ENCODE peak calls at places on chromosomes 3 and 15, in four cellular contexts. One of them, this sample, is unnamed. For H3K36me3, the result is how much of the 10 kb centered on the place peaks cover.

GRCh38 chr3:127820871-127821853 is 1.2 kb downstream of the MGLL start:
- DNase-seq in PC-3: peak
- DNase-seq in psoas muscle: peak
- DNase-seq in IMR-90: peak
- DNase-seq in this sample: no peak

GRCh38 chr15:95929232-95929846 is 401.2 kb upstream of the NR2F2 start:
- DNase-seq in IMR-90: peak
- DNase-seq in PC-3: no peak
- DNase-seq in psoas muscle: no peak
- DNase-seq in this sample: no peak

GRCh38 chr3:11514191-11514770 is 129.4 kb downstream of the VGLL4 start:
- DNase-seq in IMR-90: peak
- DNase-seq in psoas muscle: peak
- DNase-seq in PC-3: peak
- DNase-seq in this sample: no peak

GRCh38 chr15:47870956-47871625 is 153.8 kb downstream of the SEMA6D start:
- DNase-seq in IMR-90: peak
- DNase-seq in PC-3: peak
- DNase-seq in psoas muscle: no peak
- DNase-seq in this sample: no peak

GRCh38 chr3:190306513-190307163 is 15.6 kb downstream of the CLDN1 start:
- DNase-seq in PC-3: peak
- DNase-seq in psoas muscle: peak
- DNase-seq in IMR-90: peak
- DNase-seq in this sample: no peak

GRCh38 chr3:149388714-149389417 is 11.4 kb upstream of the TM4SF1 start:
- DNase-seq in PC-3: peak
- DNase-seq in IMR-90: no peak
- DNase-seq in psoas muscle: no peak
- DNase-seq in this sample: no peak

GRCh38 chr3:188153498-188153948 is 434 bp upstream of the LPP start:
- DNase-seq in PC-3: peak
- DNase-seq in psoas muscle: peak
- DNase-seq in IMR-90: peak
- DNase-seq in this sample: peak

GRCh38 chr3:185309795-185310194 is 53.1 kb upstream of the MAP3K13 start:
- DNase-seq in IMR-90: no peak
- DNase-seq in PC-3: no peak
- DNase-seq in psoas muscle: no peak
- DNase-seq in this sample: no peak

GRCh38 chr3:193711165-193711485 is 118.1 kb downstream of the OPA1 start:
- DNase-seq in IMR-90: no peak
- DNase-seq in PC-3: no peak
- DNase-seq in psoas muscle: no peak
- DNase-seq in this sample: no peak

GRCh38 chr15:57296473-57297162 is 79.7 kb upstream of the CGNL1 start:
- DNase-seq in IMR-90: no peak
- DNase-seq in psoas muscle: no peak
- DNase-seq in PC-3: no peak
- DNase-seq in this sample: no peak

GRCh38 chr3:194991338-194991654 is 279.7 kb downstream of the XXYLT1 start:
- DNase-seq in PC-3: no peak
- DNase-seq in IMR-90: no peak
- DNase-seq in psoas muscle: no peak
- DNase-seq in this sample: no peak

GRCh38 chr3:46098319-46098761 is 71.1 kb upstream of the XCR1 start:
- DNase-seq in IMR-90: peak
- DNase-seq in psoas muscle: peak
- DNase-seq in PC-3: peak
- DNase-seq in this sample: peak

GRCh38 chr15:72173864-72174550 is 23.6 kb downstream of the GRAMD2A start:
- DNase-seq in IMR-90: no peak
- DNase-seq in PC-3: no peak
- DNase-seq in psoas muscle: no peak
- DNase-seq in this sample: no peak

GRCh38 chr15:40569139-40569953 is at the start of gene RPUSD2:
- DNase-seq in IMR-90: peak
- DNase-seq in PC-3: peak
- DNase-seq in psoas muscle: peak
- DNase-seq in this sample: peak

GRCh38 chr3:29486087-29486486 is 205.2 kb downstream of the RBMS3 start:
- DNase-seq in IMR-90: peak
- DNase-seq in PC-3: peak
- DNase-seq in psoas muscle: no peak
- DNase-seq in this sample: no peak

GRCh38 chr3:123739146-123739545 is 145.0 kb downstream of the MYLK start:
- DNase-seq in PC-3: no peak
- DNase-seq in psoas muscle: no peak
- DNase-seq in IMR-90: no peak
- DNase-seq in this sample: no peak

GRCh38 chr15:101425787-101426365 is 63.6 kb downstream of the PCSK6 start:
- DNase-seq in IMR-90: no peak
- DNase-seq in psoas muscle: no peak
- DNase-seq in PC-3: no peak
- DNase-seq in this sample: no peak

GRCh38 chr3:137293086-137293485 is 335.3 kb downstream of the IL20RB start:
- DNase-seq in PC-3: no peak
- DNase-seq in psoas muscle: no peak
- DNase-seq in IMR-90: no peak
- DNase-seq in this sample: no peak

GRCh38 chr3:194871864-194872668 is 186.4 kb downstream of the FAM43A start:
- DNase-seq in PC-3: peak
- DNase-seq in psoas muscle: no peak
- DNase-seq in IMR-90: peak
- DNase-seq in this sample: peak

GRCh38 chr15:43226436-43227305 is 5.9 kb upstream of the EPB42 start:
- DNase-seq in IMR-90: no peak
- DNase-seq in PC-3: no peak
- DNase-seq in psoas muscle: no peak
- DNase-seq in this sample: no peak

GRCh38 chr3:195185574-195185973 is 85.4 kb downstream of the XXYLT1 start:
- DNase-seq in PC-3: peak
- DNase-seq in psoas muscle: no peak
- DNase-seq in IMR-90: no peak
- DNase-seq in this sample: no peak

GRCh38 chr3:31247850-31248618 is 284.7 kb upstream of the STT3B start:
- DNase-seq in PC-3: peak
- DNase-seq in psoas muscle: no peak
- DNase-seq in IMR-90: no peak
- DNase-seq in this sample: no peak

GRCh38 chr3:42440924-42441323 is 30.5 kb upstream of the LYZL4 start:
- DNase-seq in IMR-90: no peak
- DNase-seq in PC-3: no peak
- DNase-seq in psoas muscle: no peak
- DNase-seq in this sample: no peak

GRCh38 chr3:132354916-132355702 is 37.9 kb downstream of the ACP3 start:
- DNase-seq in PC-3: no peak
- DNase-seq in IMR-90: no peak
- DNase-seq in psoas muscle: no peak
- DNase-seq in this sample: no peak

GRCh38 chr15:80727596-80727995 is 32.5 kb downstream of the ABHD17C start:
- DNase-seq in psoas muscle: no peak
- DNase-seq in PC-3: no peak
- DNase-seq in IMR-90: no peak
- DNase-seq in this sample: no peak

GRCh38 chr3:111577798-111578685 is 17.1 kb downstream of the ZBED2 start:
- DNase-seq in IMR-90: peak
- DNase-seq in psoas muscle: no peak
- DNase-seq in PC-3: peak
- DNase-seq in this sample: no peak

GRCh38 chr3:39499651-39500273 is 32.3 kb downstream of the MOBP start:
- DNase-seq in PC-3: no peak
- DNase-seq in IMR-90: no peak
- DNase-seq in psoas muscle: no peak
- DNase-seq in this sample: no peak

GRCh38 chr3:196997311-196997710 is 28.7 kb upstream of the PIGZ start:
- DNase-seq in psoas muscle: no peak
- DNase-seq in PC-3: no peak
- DNase-seq in IMR-90: no peak
- DNase-seq in this sample: no peak

GRCh38 chr3:100761211-100761921 is 52.1 kb downstream of the TFG start:
- DNase-seq in psoas muscle: no peak
- DNase-seq in IMR-90: no peak
- DNase-seq in PC-3: peak
- DNase-seq in this sample: no peak

GRCh38 chr3:152835311-152836102 is 576 bp downstream of the P2RY1 start:
- DNase-seq in IMR-90: peak
- DNase-seq in PC-3: peak
- DNase-seq in psoas muscle: peak
- DNase-seq in this sample: peak

GRCh38 chr3:169295126-169295525 is 368.4 kb downstream of the MECOM start:
- DNase-seq in PC-3: peak
- DNase-seq in IMR-90: peak
- DNase-seq in psoas muscle: no peak
- DNase-seq in this sample: no peak

GRCh38 chr3:177144922-177145321 is 52.4 kb downstream of the TBL1XR1 start:
- DNase-seq in IMR-90: no peak
- DNase-seq in PC-3: peak
- DNase-seq in psoas muscle: no peak
- DNase-seq in this sample: no peak

GRCh38 chr3:125214738-125215137 is 2.2 kb upstream of the SLC12A8 start:
- DNase-seq in IMR-90: no peak
- DNase-seq in PC-3: peak
- DNase-seq in psoas muscle: no peak
- DNase-seq in this sample: no peak

GRCh38 chr3:47722859-47723258 is 58.8 kb downstream of the SMARCC1 start:
- DNase-seq in PC-3: no peak
- DNase-seq in IMR-90: no peak
- DNase-seq in psoas muscle: no peak
- DNase-seq in this sample: no peak
- H3K36me3 ChIP-seq in PC-3: under half
- H3K36me3 ChIP-seq in IMR-90: under half
- H3K36me3 ChIP-seq in psoas muscle: half or more
- H3K36me3 ChIP-seq in this sample: under half

DNA sequence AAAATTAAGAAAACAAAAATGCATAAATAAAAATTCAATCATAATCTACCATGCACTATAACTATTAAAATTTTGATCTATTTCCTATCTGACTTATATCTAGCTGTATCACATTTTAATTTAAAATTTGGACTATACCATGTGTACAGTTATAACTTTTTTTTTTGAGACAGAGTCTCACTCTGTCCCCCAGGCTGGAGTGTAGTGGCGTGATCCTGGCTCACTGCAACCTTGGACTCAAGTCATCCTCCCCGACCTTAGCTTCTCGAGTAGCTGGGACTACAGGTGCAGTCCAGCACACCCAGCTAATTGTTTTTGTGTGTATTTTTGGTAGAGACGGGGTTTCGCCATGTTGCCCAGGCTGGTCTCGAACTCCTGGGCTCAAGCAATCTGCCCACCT is 119.9 kb downstream of the ADAM10 start:
- DNase-seq in PC-3: no peak
- DNase-seq in IMR-90: no peak
- DNase-seq in psoas muscle: no peak
- DNase-seq in this sample: no peak
- H3K36me3 ChIP-seq in PC-3: under half
- H3K36me3 ChIP-seq in IMR-90: under half
- H3K36me3 ChIP-seq in psoas muscle: under half
- H3K36me3 ChIP-seq in this sample: under half

DNA sequence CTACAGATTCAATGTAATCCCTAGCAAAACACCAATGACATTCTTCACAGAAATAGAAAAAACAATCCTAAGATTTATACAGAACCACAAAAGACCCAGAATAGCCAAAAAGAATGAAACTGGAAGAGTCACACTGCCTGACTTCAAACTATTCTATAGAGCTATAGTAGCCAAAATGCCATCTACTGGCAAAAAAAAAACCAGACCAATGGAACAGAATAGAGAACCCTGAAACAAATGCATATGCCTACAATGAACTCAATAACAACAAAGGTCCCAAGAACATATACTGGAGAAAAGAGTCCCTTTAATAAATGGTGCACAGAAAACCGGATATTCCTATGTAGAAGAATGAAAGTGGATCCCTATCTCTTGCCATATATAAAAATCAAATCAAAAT is 19.8 kb downstream of the PDCD10 start:
- DNase-seq in psoas muscle: no peak
- DNase-seq in IMR-90: no peak
- DNase-seq in PC-3: no peak
- DNase-seq in this sample: no peak
- H3K36me3 ChIP-seq in psoas muscle: under half
- H3K36me3 ChIP-seq in IMR-90: under half
- H3K36me3 ChIP-seq in PC-3: under half
- H3K36me3 ChIP-seq in this sample: under half

GRCh38 chr3:48628277-48629017 is 6.8 kb downstream of the SLC26A6 start:
- DNase-seq in psoas muscle: no peak
- DNase-seq in PC-3: no peak
- DNase-seq in IMR-90: no peak
- DNase-seq in this sample: no peak

GRCh38 chr3:48630833-48631232 is 4.4 kb downstream of the SLC26A6 start:
- DNase-seq in psoas muscle: no peak
- DNase-seq in PC-3: no peak
- DNase-seq in IMR-90: no peak
- DNase-seq in this sample: no peak

GRCh38 chr3:48631516-48632448 is 3.5 kb downstream of the SLC26A6 start:
- DNase-seq in IMR-90: no peak
- DNase-seq in psoas muscle: no peak
- DNase-seq in PC-3: no peak
- DNase-seq in this sample: no peak

GRCh38 chr3:48629894-48630293 is 5.4 kb downstream of the SLC26A6 start:
- DNase-seq in PC-3: no peak
- DNase-seq in psoas muscle: no peak
- DNase-seq in IMR-90: no peak
- DNase-seq in this sample: no peak

GRCh38 chr3:48630407-48630806 is 4.9 kb downstream of the SLC26A6 start:
- DNase-seq in IMR-90: no peak
- DNase-seq in PC-3: no peak
- DNase-seq in psoas muscle: no peak
- DNase-seq in this sample: no peak
- H3K36me3 ChIP-seq in IMR-90: half or more
- H3K36me3 ChIP-seq in PC-3: under half
- H3K36me3 ChIP-seq in psoas muscle: half or more
- H3K36me3 ChIP-seq in this sample: under half

This sample was measured in testis.